ENCODE peak calls at places on chromosomes 16 and 17, in ten cellular contexts. U is transverse colon, V is endothelial cell of umbilical vein, F is HCT116, I is GM12891, J is spleen, L is stomach, G is K562, O is prostate gland, Y is breast epithelium. W is an unnamed sample.

GRCh38 chr16:67302882-67303434 is 23.6 kb downstream of the KCTD19 start:
- DNase-seq in U (no peak), V (no peak), F (no peak), I (no peak), J (peak), L (no peak), G (peak), O (no peak), Y (no peak), W (no peak)

GRCh38 chr17:14316131-14316854 is 15.4 kb downstream of the HS3ST3B1 start:
- DNase-seq in U (no peak), V (no peak), F (no peak), I (no peak), J (no peak), L (no peak), G (no peak), O (no peak), Y (no peak), W (no peak)

GRCh38 chr16:84700518-84701277 is 898 bp downstream of the USP10 start:
- DNase-seq in U (peak), V (peak), F (no peak), I (no peak), J (no peak), L (no peak), G (peak), O (peak), Y (no peak), W (peak)

GRCh38 chr17:76872221-76872873 is 4.1 kb downstream of the MGAT5B start:
- DNase-seq in U (peak), V (peak), F (peak), I (no peak), J (peak), L (no peak), G (peak), O (no peak), Y (no peak), W (no peak)

GRCh38 chr17:48192321-48192731 is 84.8 kb downstream of the SNX11 start:
- DNase-seq in U (no peak), V (no peak), F (no peak), I (no peak), J (no peak), L (no peak), G (no peak), O (no peak), Y (no peak), W (no peak)

GRCh38 chr16:56559109-56559508 is 5.8 kb upstream of the MT4 start:
- DNase-seq in U (no peak), V (no peak), F (no peak), I (no peak), J (no peak), L (no peak), G (no peak), O (no peak), Y (no peak), W (no peak)

GRCh38 chr16:23432176-23433128 is 20.5 kb downstream of the COG7 start:
- DNase-seq in U (no peak), V (no peak), F (no peak), I (no peak), J (no peak), L (no peak), G (no peak), O (no peak), Y (no peak), W (no peak)

GRCh38 chr17:51947160-51947559 is 211.4 kb downstream of the CA10 start:
- DNase-seq in U (peak), V (no peak), F (no peak), I (no peak), J (no peak), L (no peak), G (no peak), O (peak), Y (no peak), W (no peak)

GRCh38 chr16:8867483-8868271 is 1.1 kb downstream of the CARHSP1 start:
- DNase-seq in U (peak), V (peak), F (no peak), I (no peak), J (peak), L (peak), G (peak), O (no peak), Y (no peak), W (peak)

GRCh38 chr17:30897311-30897710 is 8.7 kb downstream of the TEFM start:
- DNase-seq in U (no peak), V (no peak), F (no peak), I (no peak), J (no peak), L (no peak), G (no peak), O (no peak), Y (no peak), W (no peak)

GRCh38 chr16:66845791-66846221 is 1.6 kb downstream of the CA7 start:
- DNase-seq in U (no peak), V (no peak), F (no peak), I (no peak), J (no peak), L (no peak), G (no peak), O (no peak), Y (peak), W (no peak)

GRCh38 chr16:56547120-56547948 is 17.5 kb upstream of the MT4 start:
- DNase-seq in U (no peak), V (no peak), F (no peak), I (no peak), J (no peak), L (no peak), G (peak), O (peak), Y (no peak), W (peak)

GRCh38 chr17:50689956-50690886 is 17.5 kb downstream of the ANKRD40 start:
- DNase-seq in U (no peak), V (no peak), F (no peak), I (no peak), J (no peak), L (no peak), G (no peak), O (no peak), Y (no peak), W (no peak)

GRCh38 chr16:72241930-72242329 is 70.0 kb upstream of the PMFBP1 start:
- DNase-seq in U (peak), V (peak), F (peak), I (no peak), J (no peak), L (no peak), G (peak), O (peak), Y (no peak), W (no peak)

GRCh38 chr17:82536220-82537201 is 17.0 kb downstream of the FOXK2 start:
- DNase-seq in U (no peak), V (peak), F (no peak), I (no peak), J (no peak), L (peak), G (no peak), O (peak), Y (no peak), W (peak)

GRCh38 chr16:85142771-85143211 is 30.5 kb upstream of the CIBAR2 start:
- DNase-seq in U (no peak), V (no peak), F (no peak), I (no peak), J (no peak), L (no peak), G (no peak), O (no peak), Y (no peak), W (no peak)

GRCh38 chr17:77572065-77572601 is 386.4 kb upstream of the TNRC6C start:
- DNase-seq in U (no peak), V (no peak), F (no peak), I (no peak), J (peak), L (no peak), G (peak), O (no peak), Y (no peak), W (no peak)

GRCh38 chr16:426115-426905 is 861 bp downstream of the RAB11FIP3 start:
- DNase-seq in U (peak), V (peak), F (no peak), I (no peak), J (peak), L (no peak), G (peak), O (no peak), Y (no peak), W (no peak)

GRCh38 chr17:64661981-64662773 is at the start of gene SMURF2:
- DNase-seq in U (peak), V (peak), F (no peak), I (peak), J (peak), L (peak), G (peak), O (peak), Y (peak), W (peak)

GRCh38 chr17:62855136-62855535 is 47.0 kb upstream of the MARCHF10 start:
- DNase-seq in U (no peak), V (no peak), F (no peak), I (no peak), J (no peak), L (no peak), G (no peak), O (no peak), Y (no peak), W (no peak)

GRCh38 chr17:11608396-11608795 is 10.1 kb downstream of the DNAH9 start:
- DNase-seq in U (peak), V (no peak), F (no peak), I (no peak), J (no peak), L (peak), G (peak), O (peak), Y (no peak), W (peak)

GRCh38 chr16:505479-506245 is 21.9 kb upstream of the CAPN15 start:
- DNase-seq in U (no peak), V (no peak), F (no peak), I (no peak), J (no peak), L (no peak), G (no peak), O (no peak), Y (no peak), W (no peak)

GRCh38 chr17:6474906-6475305 is 30.7 kb downstream of the PIMREG start:
- DNase-seq in U (no peak), V (no peak), F (no peak), I (no peak), J (no peak), L (no peak), G (no peak), O (no peak), Y (no peak), W (no peak)

GRCh38 chr17:1398900-1399299 is 1.1 kb downstream of the YWHAE start:
- DNase-seq in U (peak), V (peak), F (no peak), I (no peak), J (no peak), L (no peak), G (peak), O (peak), Y (no peak), W (no peak)

GRCh38 chr16:86019446-86020047 is 120.6 kb downstream of the IRF8 start:
- DNase-seq in U (no peak), V (no peak), F (no peak), I (no peak), J (no peak), L (no peak), G (peak), O (no peak), Y (no peak), W (peak)

GRCh38 chr16:48831081-48831722 is 221.2 kb upstream of the N4BP1 start:
- DNase-seq in U (no peak), V (no peak), F (peak), I (no peak), J (no peak), L (no peak), G (peak), O (no peak), Y (no peak), W (no peak)

GRCh38 chr16:20904507-20905079 is 4.0 kb downstream of the LYRM1 start:
- DNase-seq in U (no peak), V (peak), F (peak), I (peak), J (no peak), L (peak), G (no peak), O (peak), Y (no peak), W (no peak)

GRCh38 chr16:20902426-20902825 is 1.9 kb downstream of the LYRM1 start:
- DNase-seq in U (no peak), V (no peak), F (no peak), I (no peak), J (no peak), L (no peak), G (no peak), O (no peak), Y (no peak), W (no peak)

GRCh38 chr16:20903889-20904506 is 3.4 kb downstream of the LYRM1 start:
- DNase-seq in U (no peak), V (no peak), F (no peak), I (no peak), J (no peak), L (no peak), G (no peak), O (no peak), Y (no peak), W (no peak)

GRCh38 chr16:20901441-20902112 is 1.0 kb downstream of the LYRM1 start:
- DNase-seq in U (peak), V (peak), F (no peak), I (no peak), J (peak), L (peak), G (peak), O (peak), Y (peak), W (peak)

DNA sequence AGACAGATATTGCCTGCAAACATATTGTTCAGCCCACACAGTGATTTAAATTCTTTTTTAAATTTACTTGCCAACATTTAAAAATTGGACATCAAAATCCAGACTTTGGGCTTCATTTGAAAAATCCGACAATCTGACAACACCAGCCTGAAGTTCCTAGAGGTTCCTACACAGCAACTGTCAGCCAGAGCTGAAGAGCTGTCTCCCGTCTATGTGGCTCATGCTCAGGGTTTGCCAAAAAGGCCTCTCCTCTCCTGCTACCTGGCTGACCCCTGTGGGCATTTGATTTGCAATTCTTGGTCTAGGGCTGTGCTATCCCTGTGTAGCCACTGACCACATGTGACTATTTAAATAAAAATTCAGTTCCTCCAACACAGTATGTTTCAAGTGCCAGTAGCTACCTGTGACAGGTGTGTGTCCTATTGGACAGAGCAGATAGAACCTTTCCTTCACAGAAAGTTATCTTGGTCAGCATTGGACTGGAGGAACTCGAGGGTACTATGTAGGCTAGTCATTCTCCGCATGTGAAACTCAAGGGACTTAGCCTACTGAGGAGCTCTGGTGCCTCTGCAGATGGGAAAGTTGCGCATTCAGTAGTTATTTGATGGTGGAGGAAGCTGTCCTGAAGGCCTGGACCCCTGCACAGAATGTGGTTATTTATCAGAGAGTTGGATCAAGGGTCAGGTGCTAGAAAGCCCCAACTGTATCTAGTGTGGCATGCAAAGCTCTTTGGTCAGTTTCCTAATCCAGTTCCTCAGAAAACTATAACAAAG is 2.7 kb downstream of the LYRM1 start:
- DNase-seq in U (no peak), V (peak), F (no peak), I (no peak), J (no peak), L (no peak), G (no peak), O (no peak), Y (no peak), W (no peak)
- TF ChIP-seq POLR2AphosphoS5 in U (no peak), V (no peak), F (no peak), I (no peak), J (no peak), L (no peak), G (no peak), O (no peak), Y (no peak), W (no peak)

DNA sequence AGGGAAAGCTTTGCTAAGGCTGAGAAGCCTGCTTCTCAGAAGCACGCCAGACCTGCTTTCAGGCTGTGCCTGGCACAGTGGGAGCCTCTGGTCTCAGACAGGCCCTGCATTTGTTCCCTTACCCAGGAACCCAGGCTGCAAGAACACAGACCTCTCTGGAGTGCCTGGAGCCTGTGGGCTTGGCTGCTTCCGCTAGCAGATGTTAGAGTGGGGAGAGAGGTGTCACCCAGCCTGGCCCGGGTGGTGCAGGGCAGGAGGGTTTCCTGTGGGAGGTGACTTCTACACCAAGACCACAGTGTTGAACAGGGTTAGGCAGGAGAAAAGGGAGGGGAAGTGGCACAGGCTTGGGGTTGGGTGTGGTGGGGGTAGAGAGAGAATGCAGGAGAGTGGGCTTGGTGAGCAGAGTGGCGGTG is 35.8 kb upstream of the ADGRG1 start:
- DNase-seq in U (peak), V (no peak), F (no peak), I (no peak), J (peak), L (peak), G (no peak), O (no peak), Y (no peak), W (no peak)
- TF ChIP-seq POLR2A in U (no peak), V (no peak), F (no peak), I (no peak), J (no peak), L (no peak), G (no peak), O (no peak), Y (no peak), W (no peak)

GRCh38 chr17:75396025-75396424 is 9.5 kb downstream of the GRB2 start:
- DNase-seq in U (no peak), V (no peak), F (no peak), I (no peak), J (no peak), L (no peak), G (no peak), O (no peak), Y (no peak), W (no peak)

GRCh38 chr17:75394332-75394918 is 11.1 kb downstream of the GRB2 start:
- DNase-seq in U (no peak), V (no peak), F (no peak), I (no peak), J (no peak), L (no peak), G (peak), O (no peak), Y (no peak), W (no peak)

GRCh38 chr17:75392559-75392958 is 12.9 kb downstream of the GRB2 start:
- DNase-seq in U (no peak), V (no peak), F (no peak), I (no peak), J (no peak), L (no peak), G (no peak), O (no peak), Y (no peak), W (no peak)

GRCh38 chr17:75390982-75391381 is 14.5 kb downstream of the GRB2 start:
- DNase-seq in U (no peak), V (peak), F (no peak), I (no peak), J (no peak), L (no peak), G (no peak), O (no peak), Y (no peak), W (no peak)

DNA sequence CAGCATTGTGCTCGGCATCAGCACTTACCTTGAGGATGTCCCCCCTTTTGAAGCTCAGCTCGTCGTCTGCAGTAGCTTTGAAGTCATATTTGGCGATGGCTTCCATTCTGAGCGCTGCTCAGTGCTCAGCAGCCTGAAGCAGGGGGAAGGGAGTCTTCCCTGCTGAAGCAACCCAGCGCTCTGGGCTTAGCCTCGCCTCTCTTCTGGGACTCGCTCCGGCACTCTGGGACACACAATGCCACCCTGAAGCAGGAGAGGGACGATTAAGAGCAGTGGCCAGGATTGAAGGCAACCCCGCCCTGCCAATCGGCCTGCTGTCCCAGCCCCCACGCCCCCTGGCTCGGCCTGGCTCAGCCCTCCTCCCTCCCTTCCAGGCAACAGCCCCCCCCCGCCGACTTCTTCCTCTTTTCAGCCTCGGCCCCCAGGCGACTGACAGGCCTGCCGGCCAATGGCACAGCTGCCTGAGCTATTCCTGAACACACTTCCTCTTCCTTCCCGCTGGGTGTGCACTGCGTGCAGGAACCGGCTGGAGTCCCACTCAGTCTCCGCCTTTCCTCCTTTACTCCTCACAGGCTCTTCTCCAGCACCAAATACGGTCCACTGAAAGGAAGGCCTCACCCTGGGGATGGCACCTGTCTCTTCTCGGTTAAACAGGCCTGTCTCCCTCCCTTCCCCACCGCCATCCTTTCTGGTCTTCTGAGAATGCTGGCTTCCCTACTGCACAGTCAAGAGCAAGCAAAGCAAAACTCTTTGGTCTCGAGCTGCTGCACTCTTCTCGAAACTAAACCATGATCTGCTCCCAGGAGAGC is 11.8 kb downstream of the GRB2 start:
- DNase-seq in U (peak), V (peak), F (peak), I (peak), J (peak), L (peak), G (peak), O (peak), Y (peak), W (peak)
- TF ChIP-seq POLR2AphosphoS5 in U (peak), V (peak), F (peak), I (peak), J (peak), L (peak), G (peak), O (peak), Y (no peak), W (peak)

DNA sequence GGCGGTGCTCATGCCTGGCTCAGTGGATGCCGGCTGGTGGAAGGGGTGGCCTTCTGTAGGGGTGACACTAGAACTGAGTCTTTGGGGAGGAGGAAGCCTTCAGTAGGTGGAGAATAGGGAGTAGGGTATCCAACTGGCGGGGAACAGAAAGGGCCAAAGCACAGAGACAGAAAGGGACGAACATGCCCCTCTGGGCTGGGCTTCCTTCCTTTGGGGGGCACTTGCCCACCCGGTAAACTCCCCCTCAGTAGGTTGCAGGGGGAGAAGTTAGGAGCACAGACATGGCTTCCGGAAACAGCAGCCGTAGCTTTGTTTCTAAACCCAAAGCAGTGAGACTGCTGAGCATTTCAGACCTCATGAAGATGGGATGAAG is 795 bp downstream of the ENGASE start:
- DNase-seq in U (no peak), V (peak), F (no peak), I (peak), J (no peak), L (no peak), G (no peak), O (no peak), Y (no peak), W (no peak)
- TF ChIP-seq POLR2A in U (no peak), V (no peak), F (no peak), I (no peak), J (no peak), L (no peak), G (no peak), O (no peak), Y (no peak), W (no peak)